ENCODE peak calls at places on chromosomes 6 and 20, in five cellular contexts. One of them, this sample, is unnamed.

GRCh38 chr20:35344354-35344837 is 52.2 kb upstream of the FAM83C start:
- DNase-seq in AG08396: peak
- DNase-seq in AG20443: peak
- DNase-seq in NCI-H69: peak
- DNase-seq in T-helper 1 cell: no peak
- DNase-seq in this sample: no peak

GRCh38 chr6:117487831-117488230 is 5.4 kb downstream of the DCBLD1 start:
- DNase-seq in AG08396: peak
- DNase-seq in NCI-H69: no peak
- DNase-seq in AG20443: no peak
- DNase-seq in T-helper 1 cell: no peak
- DNase-seq in this sample: no peak

GRCh38 chr20:58997141-58997770 is 9.8 kb downstream of the CTSZ start:
- DNase-seq in AG20443: no peak
- DNase-seq in AG08396: no peak
- DNase-seq in NCI-H69: no peak
- DNase-seq in T-helper 1 cell: no peak
- DNase-seq in this sample: no peak

GRCh38 chr6:107719160-107719559 is 105.0 kb downstream of the SCML4 start:
- DNase-seq in NCI-H69: no peak
- DNase-seq in AG20443: no peak
- DNase-seq in T-helper 1 cell: no peak
- DNase-seq in AG08396: no peak
- DNase-seq in this sample: no peak

GRCh38 chr20:62787329-62787728 is 8.9 kb upstream of the MRGBP start:
- DNase-seq in T-helper 1 cell: no peak
- DNase-seq in AG20443: no peak
- DNase-seq in NCI-H69: no peak
- DNase-seq in AG08396: no peak
- DNase-seq in this sample: no peak

GRCh38 chr6:39221746-39222641 is 7.3 kb downstream of the KCNK5 start:
- DNase-seq in NCI-H69: no peak
- DNase-seq in AG20443: no peak
- DNase-seq in T-helper 1 cell: no peak
- DNase-seq in AG08396: no peak
- DNase-seq in this sample: no peak

GRCh38 chr20:62861732-62862336 is at the start of gene TCFL5:
- DNase-seq in NCI-H69: peak
- DNase-seq in AG20443: peak
- DNase-seq in T-helper 1 cell: peak
- DNase-seq in AG08396: peak
- DNase-seq in this sample: peak

GRCh38 chr6:136613477-136613876 is 63.3 kb upstream of the MAP7 start:
- DNase-seq in AG08396: no peak
- DNase-seq in NCI-H69: no peak
- DNase-seq in T-helper 1 cell: no peak
- DNase-seq in AG20443: no peak
- DNase-seq in this sample: no peak

GRCh38 chr6:143727035-143727434 is 49.3 kb downstream of the PHACTR2 start:
- DNase-seq in NCI-H69: no peak
- DNase-seq in AG20443: no peak
- DNase-seq in AG08396: no peak
- DNase-seq in T-helper 1 cell: no peak
- DNase-seq in this sample: no peak

GRCh38 chr20:16243470-16243869 is 329.8 kb downstream of the KIF16B start:
- DNase-seq in T-helper 1 cell: no peak
- DNase-seq in AG08396: no peak
- DNase-seq in NCI-H69: peak
- DNase-seq in AG20443: peak
- DNase-seq in this sample: peak

GRCh38 chr20:15895560-15896084 is 677.6 kb downstream of the KIF16B start:
- DNase-seq in AG20443: no peak
- DNase-seq in NCI-H69: no peak
- DNase-seq in AG08396: no peak
- DNase-seq in T-helper 1 cell: no peak
- DNase-seq in this sample: no peak

GRCh38 chr20:57659131-57659788 is 39.0 kb upstream of the ZBP1 start:
- DNase-seq in AG20443: no peak
- DNase-seq in NCI-H69: no peak
- DNase-seq in T-helper 1 cell: no peak
- DNase-seq in AG08396: no peak
- DNase-seq in this sample: peak

GRCh38 chr6:33204415-33205171 is at the start of gene HSD17B8:
- DNase-seq in AG20443: peak
- DNase-seq in AG08396: peak
- DNase-seq in NCI-H69: peak
- DNase-seq in T-helper 1 cell: peak
- DNase-seq in this sample: peak

GRCh38 chr20:5881714-5882113 is 68.6 kb downstream of the TRMT6 start:
- DNase-seq in AG08396: no peak
- DNase-seq in AG20443: no peak
- DNase-seq in NCI-H69: no peak
- DNase-seq in T-helper 1 cell: no peak
- DNase-seq in this sample: no peak

GRCh38 chr6:159399953-159400352 is 230.8 kb downstream of the FNDC1 start:
- DNase-seq in T-helper 1 cell: no peak
- DNase-seq in NCI-H69: no peak
- DNase-seq in AG08396: no peak
- DNase-seq in AG20443: no peak
- DNase-seq in this sample: no peak

GRCh38 chr6:30234361-30234760 is 21.2 kb upstream of the TRIM26 start:
- DNase-seq in AG08396: no peak
- DNase-seq in T-helper 1 cell: no peak
- DNase-seq in NCI-H69: no peak
- DNase-seq in AG20443: no peak
- DNase-seq in this sample: no peak

GRCh38 chr6:16681260-16681873 is 79.9 kb downstream of the ATXN1 start:
- DNase-seq in NCI-H69: peak
- DNase-seq in AG08396: peak
- DNase-seq in T-helper 1 cell: no peak
- DNase-seq in AG20443: peak
- DNase-seq in this sample: no peak

GRCh38 chr6:147395158-147395557 is 113.3 kb upstream of the SAMD5 start:
- DNase-seq in AG08396: no peak
- DNase-seq in AG20443: no peak
- DNase-seq in NCI-H69: no peak
- DNase-seq in T-helper 1 cell: no peak
- DNase-seq in this sample: no peak